ENCODE peak calls at places on chromosomes 6 and 20, in four cellular contexts. W is IMR-90, A is H9, L is H1. K is an unnamed sample.

GRCh38 chr6:149064026-149065017 is 253.2 kb upstream of the TAB2 start:
- DNase-seq in W (peak), A (no peak), L (no peak), K (no peak)

GRCh38 chr6:121260651-121261102 is 73.6 kb downstream of the TBC1D32 start:
- DNase-seq in W (peak), A (no peak), L (no peak), K (peak)

GRCh38 chr6:134669531-134669930 is 280.4 kb downstream of the ALDH8A1 start:
- DNase-seq in W (no peak), A (no peak), L (no peak), K (no peak)

GRCh38 chr20:41696428-41696827 is 78.3 kb upstream of the CHD6 start:
- DNase-seq in W (no peak), A (no peak), L (no peak), K (peak)

GRCh38 chr20:47887064-47887463 is 101.8 kb upstream of the SULF2 start:
- DNase-seq in W (no peak), A (no peak), L (no peak), K (no peak)

GRCh38 chr6:4649728-4650127 is 126.5 kb upstream of the CDYL start:
- DNase-seq in W (peak), A (no peak), L (no peak), K (peak)

GRCh38 chr6:1604991-1605821 is 4.5 kb upstream of the FOXC1 start:
- DNase-seq in W (no peak), A (no peak), L (no peak), K (no peak)

GRCh38 chr6:139016337-139017213 is 12.0 kb upstream of the ABRACL start:
- DNase-seq in W (no peak), A (no peak), L (no peak), K (no peak)

GRCh38 chr6:37731888-37732287 is 34.2 kb upstream of the MDGA1 start:
- DNase-seq in W (no peak), A (peak), L (no peak), K (no peak)

GRCh38 chr20:52230406-52230805 is 38.8 kb upstream of the ZFP64 start:
- DNase-seq in W (no peak), A (no peak), L (no peak), K (peak)

GRCh38 chr6:132817554-132818403 is 3.4 kb downstream of the RPS12 start:
- DNase-seq in W (no peak), A (no peak), L (no peak), K (no peak)

GRCh38 chr6:30037182-30037788 is 23.8 kb upstream of the POLR1H start:
- DNase-seq in W (peak), A (no peak), L (no peak), K (peak)

GRCh38 chr20:905999-906520 is 10.1 kb downstream of the ANGPT4 start:
- DNase-seq in W (no peak), A (no peak), L (no peak), K (no peak)

GRCh38 chr6:28947067-28947765 is 23.4 kb upstream of the TRIM27 start:
- DNase-seq in W (no peak), A (no peak), L (no peak), K (no peak)

GRCh38 chr6:30013296-30013922 is 47.7 kb upstream of the POLR1H start:
- DNase-seq in W (no peak), A (peak), L (peak), K (peak)

GRCh38 chr6:105522626-105523322 is 119.9 kb upstream of the PREP start:
- DNase-seq in W (peak), A (no peak), L (no peak), K (peak)

GRCh38 chr20:45905505-45906079 is 6.4 kb downstream of the PLTP start:
- DNase-seq in W (peak), A (no peak), L (no peak), K (no peak)

GRCh38 chr20:5722927-5723326 is 27.3 kb upstream of the SHLD1 start:
- DNase-seq in W (no peak), A (no peak), L (no peak), K (no peak)

GRCh38 chr6:6815732-6816131 is 227.2 kb downstream of the LY86 start:
- DNase-seq in W (no peak), A (no peak), L (no peak), K (no peak)
- H3K23ac ChIP-seq in W (no peak), A (no peak), L (no peak), K (no peak)

GRCh38 chr6:43502666-43503065 is 7.5 kb downstream of the LRRC73 start:
- DNase-seq in W (no peak), A (no peak), L (no peak), K (no peak)
- H2BK5ac ChIP-seq in W (no peak), A (no peak), L (no peak), K (no peak)

GRCh38 chr20:62424249-62425109 is 2.9 kb downstream of the RBBP8NL start:
- DNase-seq in W (no peak), A (no peak), L (no peak), K (no peak)
- H2BK15ac ChIP-seq in W (no peak), A (no peak), L (no peak), K (no peak)

GRCh38 chr6:42113929-42114636 is 28.3 kb downstream of the C6orf132 start:
- DNase-seq in W (peak), A (no peak), L (no peak), K (peak)

GRCh38 chr6:42120895-42121865 is 21.2 kb downstream of the C6orf132 start:
- DNase-seq in W (no peak), A (no peak), L (no peak), K (no peak)

GRCh38 chr6:42117843-42118161 is 24.6 kb downstream of the C6orf132 start:
- DNase-seq in W (no peak), A (no peak), L (no peak), K (no peak)

GRCh38 chr6:42123379-42124103 is 18.9 kb downstream of the C6orf132 start:
- DNase-seq in W (no peak), A (no peak), L (no peak), K (no peak)

DNA sequence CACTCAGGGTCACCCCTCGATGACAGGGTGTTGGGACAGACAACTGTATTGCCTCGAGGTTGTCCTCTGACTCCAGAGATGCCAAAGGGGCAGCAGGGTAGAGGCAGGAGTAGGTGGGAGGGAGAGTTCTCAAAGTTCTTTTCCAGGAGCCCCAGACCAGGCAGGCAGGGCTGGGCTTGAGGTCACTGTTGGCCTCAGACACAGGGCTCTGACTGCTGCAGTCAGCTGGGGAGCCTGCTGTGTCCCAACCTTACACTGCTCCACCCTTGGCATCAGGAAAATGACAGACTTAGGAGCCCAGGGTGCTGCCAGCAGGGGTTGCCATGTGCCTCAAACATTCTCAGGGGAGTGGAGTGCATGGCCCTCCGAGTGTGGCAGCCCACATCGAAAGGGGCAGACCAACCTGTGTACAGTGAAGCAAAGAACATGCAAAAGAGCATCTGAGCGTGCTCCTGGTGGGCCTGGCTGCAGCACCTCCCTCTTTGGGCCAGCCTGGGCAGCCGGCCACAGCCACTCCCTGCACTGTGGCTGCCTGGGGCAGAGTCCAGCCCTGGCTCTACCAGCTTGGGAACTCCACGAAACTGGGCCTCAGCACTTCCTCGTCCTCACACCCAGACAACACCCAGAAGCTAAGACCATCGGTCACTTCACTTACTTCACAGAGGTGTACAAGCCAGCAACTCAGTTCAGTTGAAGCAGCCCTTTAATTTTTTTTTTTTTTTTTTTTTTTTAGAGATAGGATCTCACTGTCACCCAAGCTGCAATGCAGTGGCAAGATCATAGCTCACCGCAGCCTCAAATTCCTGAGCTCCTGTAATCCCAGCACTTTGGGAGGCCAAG is 24.0 kb downstream of the C6orf132 start:
- DNase-seq in W (no peak), A (no peak), L (no peak), K (no peak)
- H3K23ac ChIP-seq in W (no peak), A (no peak), L (no peak), K (no peak)

DNA sequence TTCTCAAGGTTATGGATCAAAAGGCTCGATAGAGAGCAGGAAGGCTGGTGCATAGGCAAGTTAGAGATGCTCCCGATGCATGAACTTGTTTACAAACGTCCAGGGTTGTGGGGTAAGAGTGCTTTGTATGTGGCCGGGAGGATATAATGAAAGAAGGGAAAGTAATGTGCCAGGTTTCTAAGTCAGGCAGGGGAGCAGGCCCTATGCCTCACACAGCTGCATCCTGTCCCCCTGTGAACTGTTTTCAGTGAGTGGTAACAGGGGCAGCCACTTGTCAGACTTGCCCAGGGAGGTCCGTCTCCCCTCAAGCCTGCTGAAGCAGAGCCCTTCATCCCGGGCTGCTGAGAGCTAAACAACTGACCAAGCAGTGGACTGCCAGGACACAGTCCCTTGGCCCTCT is 19.4 kb downstream of the KCNK5 start:
- DNase-seq in W (no peak), A (no peak), L (no peak), K (no peak)
- H2BK5ac ChIP-seq in W (no peak), A (no peak), L (peak), K (no peak)

DNA sequence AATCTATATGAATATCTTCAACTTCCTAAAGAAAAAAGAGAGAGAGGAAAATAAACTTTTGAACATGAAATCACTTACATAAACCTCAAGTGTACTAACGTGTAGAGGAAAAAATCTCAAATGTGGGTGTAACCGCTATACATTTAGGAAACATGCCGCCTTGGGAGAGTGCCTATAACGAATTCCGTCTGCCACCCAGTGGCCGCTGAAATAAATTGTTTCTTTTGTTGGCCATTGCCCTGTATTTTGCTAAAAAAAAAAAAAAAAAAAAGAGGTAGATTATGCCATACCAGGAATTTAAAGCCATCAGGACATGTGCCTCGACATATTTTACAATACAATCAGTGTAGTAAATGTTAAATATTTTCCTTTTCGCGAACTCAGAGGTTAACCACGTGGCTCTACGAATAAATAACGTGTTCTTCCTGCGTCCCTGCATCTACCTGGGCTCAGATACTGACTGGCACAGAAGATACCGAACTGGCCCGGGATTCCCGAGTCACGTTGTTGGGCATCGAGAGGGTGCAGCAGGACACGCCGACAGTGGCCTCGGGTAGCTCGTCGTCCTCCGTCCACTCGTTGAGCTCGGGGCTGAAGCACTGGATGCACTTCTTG is 14.3 kb downstream of the KLHL31 start:
- DNase-seq in W (peak), A (peak), L (peak), K (peak)
- H2BK15ac ChIP-seq in W (peak), A (no peak), L (no peak), K (no peak)

GRCh38 chr6:53796451-53796780 is 1.6 kb downstream of the LRRC1 start:
- DNase-seq in W (no peak), A (no peak), L (no peak), K (no peak)
- H3K23ac ChIP-seq in W (peak), A (no peak), L (no peak), K (no peak)

DNA sequence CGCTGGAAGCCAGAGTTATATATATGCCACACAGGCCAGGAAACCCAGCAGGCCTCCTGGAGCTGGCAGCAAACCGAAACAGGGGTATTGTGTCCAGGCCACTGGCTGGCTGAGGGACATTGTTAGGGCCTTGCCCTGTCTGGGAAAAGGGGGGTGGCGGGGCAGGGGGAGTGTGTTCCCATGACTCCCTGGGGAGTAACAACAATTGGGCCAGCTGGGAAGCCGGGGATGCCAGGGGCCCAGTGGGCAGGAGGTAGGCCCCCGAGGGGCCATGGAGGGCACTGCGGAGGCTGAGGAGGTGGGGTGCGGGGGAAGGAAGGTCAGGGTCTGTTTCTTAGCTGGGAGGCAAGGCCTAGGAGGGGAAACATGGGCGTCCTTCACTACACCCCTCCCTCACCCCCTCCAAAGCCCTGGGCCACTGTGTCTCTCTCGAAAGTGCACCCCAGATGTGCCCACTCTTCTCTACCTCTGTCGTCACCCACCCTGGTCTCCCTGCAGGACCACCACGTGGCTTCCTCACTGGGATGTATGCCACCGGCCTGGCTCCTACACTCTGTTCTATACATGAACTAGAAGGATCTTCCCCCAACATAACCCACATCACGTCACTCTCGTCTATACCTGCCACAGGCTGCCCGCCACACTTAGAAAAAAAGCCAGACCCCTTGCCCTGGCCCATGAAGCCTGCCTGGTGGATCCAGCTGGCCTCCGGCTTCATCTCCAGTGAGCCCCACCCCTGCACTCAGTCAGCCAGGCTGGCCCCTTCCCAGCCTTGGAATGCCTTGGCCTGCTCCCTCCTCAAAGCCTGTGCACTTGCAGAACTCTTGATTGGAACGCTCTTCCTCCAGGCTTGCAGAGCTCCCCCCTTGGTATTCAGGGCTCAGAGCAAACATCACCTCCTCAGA is 7.8 kb upstream of the E2F1 start:
- DNase-seq in W (no peak), A (no peak), L (no peak), K (no peak)
- H2BK5ac ChIP-seq in W (no peak), A (no peak), L (no peak), K (no peak)